ENCODE peak calls at places on chromosomes 16 and 17, in seven cellular contexts. E is PC-3, I is GM23338, G is DND-41, Y is mammary epithelial cell, J is neural progenitor cell, H is fibroblast of lung. T is an unnamed sample.

GRCh38 chr16:46650224-46650623 is 29.0 kb upstream of the SHCBP1 start:
- DNase-seq in E (no peak), I (no peak), G (no peak), Y (no peak), J (no peak), H (peak; percentile 90), T (no peak)

GRCh38 chr16:14015948-14016347 is 55.2 kb upstream of the MRTFB start:
- DNase-seq in E (peak; percentile 65), I (no peak), G (no peak), Y (peak; percentile 55), J (no peak), H (peak; percentile 93), T (no peak)

GRCh38 chr16:88527186-88527936 is 42.8 kb upstream of the ZC3H18 start:
- DNase-seq in E (peak; percentile 21), I (peak; percentile 89), G (peak; percentile 21), Y (peak; percentile 23), J (peak; percentile 90), H (peak; percentile 72), T (peak; percentile 49)

GRCh38 chr17:38424297-38424972 is 3.8 kb upstream of the ARHGAP23 start:
- DNase-seq in E (no peak), I (no peak), G (no peak), Y (no peak), J (no peak), H (no peak), T (no peak)

GRCh38 chr17:35170968-35171771 is 23.0 kb downstream of the SLC35G3 start:
- DNase-seq in E (peak; percentile 64), I (no peak), G (peak; percentile 16), Y (peak; percentile 17), J (no peak), H (peak; percentile 56), T (peak; percentile 37)

GRCh38 chr17:82244413-82245140 is 15.7 kb downstream of the SLC16A3 start:
- DNase-seq in E (peak; percentile 50), I (no peak), G (peak; percentile 44), Y (no peak), J (no peak), H (peak; percentile 55), T (peak; percentile 79)

GRCh38 chr16:4624827-4625616 is 396 bp downstream of the MGRN1 start:
- DNase-seq in E (no peak), I (peak; percentile 86), G (peak; percentile 40), Y (peak; percentile 63), J (peak; percentile 94), H (peak; percentile 66), T (peak; percentile 28)

GRCh38 chr16:69669577-69669976 is 56.8 kb downstream of the NQO1 start:
- DNase-seq in E (no peak), I (no peak), G (no peak), Y (no peak), J (no peak), H (peak; percentile 12), T (no peak)

GRCh38 chr17:78611636-78612035 is 34.4 kb upstream of the DNAH17 start:
- DNase-seq in E (no peak), I (no peak), G (no peak), Y (no peak), J (no peak), H (peak; percentile 21), T (no peak)

GRCh38 chr17:57257213-57257873 is 1.0 kb downstream of the MSI2 start:
- DNase-seq in E (no peak), I (peak; percentile 53), G (peak; percentile 49), Y (no peak), J (peak; percentile 74), H (no peak), T (no peak)

GRCh38 chr17:61282377-61282776 is 117.3 kb upstream of the TBX2 start:
- DNase-seq in E (no peak), I (no peak), G (no peak), Y (no peak), J (no peak), H (no peak), T (no peak)

GRCh38 chr17:27354051-27354490 is 60.2 kb downstream of the WSB1 start:
- DNase-seq in E (no peak), I (peak; percentile 32), G (no peak), Y (no peak), J (no peak), H (no peak), T (no peak)

GRCh38 chr16:1698680-1699079 is 7.3 kb upstream of the MAPK8IP3 start:
- DNase-seq in E (no peak), I (no peak), G (no peak), Y (no peak), J (no peak), H (no peak), T (no peak)

GRCh38 chr17:49915670-49916069 is 53.3 kb upstream of the DLX4 start:
- DNase-seq in E (no peak), I (no peak), G (no peak), Y (no peak), J (peak; percentile 31), H (no peak), T (no peak)

GRCh38 chr17:78416791-78417530 is 38.5 kb downstream of the PGS1 start:
- DNase-seq in E (no peak), I (no peak), G (no peak), Y (no peak), J (no peak), H (peak; percentile 47), T (no peak)

GRCh38 chr16:31519746-31520145 is 8.0 kb upstream of the AHSP start:
- DNase-seq in E (no peak), I (no peak), G (no peak), Y (no peak), J (peak; percentile 7), H (no peak), T (no peak)

GRCh38 chr17:48835971-48836370 is 5.1 kb downstream of the CALCOCO2 start:
- DNase-seq in E (peak; percentile 23), I (no peak), G (no peak), Y (no peak), J (no peak), H (no peak), T (no peak)

GRCh38 chr16:81384006-81384405 is 60.6 kb upstream of the CMIP start:
- DNase-seq in E (no peak), I (peak; percentile 28), G (no peak), Y (no peak), J (peak; percentile 73), H (no peak), T (peak; percentile 28)

GRCh38 chr16:81388357-81388756 is 56.3 kb upstream of the CMIP start:
- DNase-seq in E (no peak), I (no peak), G (no peak), Y (no peak), J (no peak), H (no peak), T (no peak)

GRCh38 chr16:81380932-81381331 is 63.7 kb upstream of the CMIP start:
- DNase-seq in E (no peak), I (no peak), G (no peak), Y (no peak), J (no peak), H (no peak), T (no peak)

GRCh38 chr16:81385031-81385756 is 59.4 kb upstream of the CMIP start:
- DNase-seq in E (no peak), I (no peak), G (no peak), Y (no peak), J (no peak), H (no peak), T (no peak)
- H3K27ac ChIP-seq in E (peak overlapping the region; percentile 11), I (no peak overlapping the region), G (no peak overlapping the region), Y (no peak overlapping the region), J (no peak overlapping the region), H (no peak overlapping the region), T (no peak overlapping the region)

GRCh38 chr17:3762922-3763776 is 37.8 kb downstream of the ITGAE start:
- DNase-seq in E (no peak), I (no peak), G (no peak), Y (no peak), J (no peak), H (no peak), T (no peak)

GRCh38 chr17:3765981-3766380 is 35.0 kb downstream of the ITGAE start:
- DNase-seq in E (no peak), I (no peak), G (peak; percentile 39), Y (no peak), J (no peak), H (no peak), T (no peak)

GRCh38 chr17:3761918-3762380 is 38.2 kb downstream of the HASPIN start:
- DNase-seq in E (no peak), I (no peak), G (no peak), Y (no peak), J (no peak), H (no peak), T (no peak)

GRCh38 chr17:3761061-3761917 is 37.6 kb downstream of the HASPIN start:
- DNase-seq in E (no peak), I (no peak), G (no peak), Y (no peak), J (no peak), H (no peak), T (no peak)

GRCh38 chr17:3763777-3764170 is 37.2 kb downstream of the ITGAE start:
- DNase-seq in E (no peak), I (no peak), G (no peak), Y (no peak), J (no peak), H (no peak), T (no peak)
- TF ChIP-seq CTCF in E (no peak), I (no peak), G (no peak), Y (no peak), J (no peak), H (no peak), T (no peak)

GRCh38 chr16:86498155-86498651 is 12.1 kb upstream of the FOXF1 start:
- DNase-seq in E (no peak), I (no peak), G (no peak), Y (no peak), J (peak; percentile 63), H (peak; percentile 34), T (no peak)
- TF ChIP-seq EZH2 in E (no peak), I (peak; percentile 97), G (no peak), Y (peak; percentile 68), J (peak; percentile 95), H (no peak), T (peak; percentile 23)

GRCh38 chr17:39450051-39450450 is 1.0 kb downstream of the MED1 start:
- DNase-seq in E (peak; percentile 2), I (no peak), G (no peak), Y (no peak), J (no peak), H (no peak), T (no peak)
- H3K27ac ChIP-seq in E (no peak overlapping the region), I (peak overlapping the region; percentile 74), G (peak overlapping the region; percentile 79), Y (peak overlapping the region; percentile 91), J (no peak overlapping the region), H (peak overlapping the region; percentile 22), T (no peak overlapping the region)

GRCh38 chr17:67784364-67785121 is 40.8 kb upstream of the BPTF start:
- DNase-seq in E (no peak), I (no peak), G (no peak), Y (no peak), J (no peak), H (no peak), T (no peak)

GRCh38 chr17:67785122-67785477 is 40.2 kb upstream of the BPTF start:
- DNase-seq in E (no peak), I (no peak), G (no peak), Y (no peak), J (no peak), H (no peak), T (no peak)

GRCh38 chr17:67779098-67779672 is 46.1 kb upstream of the BPTF start:
- DNase-seq in E (peak; percentile 64), I (peak; percentile 90), G (peak; percentile 19), Y (peak; percentile 14), J (peak; percentile 65), H (peak; percentile 81), T (peak; percentile 60)
- TF ChIP-seq CTCF in E (peak; percentile 78), I (peak; percentile 89), G (peak; percentile 59), Y (peak; percentile 57), J (peak; percentile 75), H (peak; percentile 46), T (peak; percentile 76)